ENCODE peak calls at places on chromosomes 2 and 18, in seven cellular contexts. H is HS-5, A is fibroblast of the aortic adventitia, G is Karpas-422, W is cardiac septum, M is heart right ventricle, Y is aorta. B is an unnamed sample.

GRCh38 chr2:168758970-168759820 is 43.2 kb upstream of the NOSTRIN start:
- DNase-seq in H (peak; percentile 10), A (peak; percentile 73), G (peak; percentile 79), W (no peak), M (peak; percentile 25), Y (no peak), B (no peak)

GRCh38 chr18:6683112-6683876 is 46.2 kb upstream of the ARHGAP28 start:
- DNase-seq in H (no peak), A (no peak), G (no peak), W (no peak), M (peak; percentile 51), Y (no peak), B (no peak)

GRCh38 chr18:10320201-10320600 is 134.2 kb upstream of the APCDD1 start:
- DNase-seq in H (no peak), A (no peak), G (no peak), W (peak; percentile 20), M (no peak), Y (no peak), B (no peak)

GRCh38 chr2:219517954-219518778 is 3.9 kb downstream of the ASIC4 start:
- DNase-seq in H (no peak), A (no peak), G (no peak), W (no peak), M (no peak), Y (no peak), B (no peak)

GRCh38 chr2:31349684-31350083 is 64.9 kb downstream of the XDH start:
- DNase-seq in H (no peak), A (no peak), G (no peak), W (no peak), M (no peak), Y (no peak), B (no peak)

GRCh38 chr2:183605440-183605839 is 481.2 kb downstream of the NUP35 start:
- DNase-seq in H (no peak), A (no peak), G (no peak), W (no peak), M (no peak), Y (no peak), B (no peak)

GRCh38 chr18:63844254-63844653 is 43.3 kb upstream of the SERPINB2 start:
- DNase-seq in H (no peak), A (peak; percentile 71), G (peak; percentile 76), W (no peak), M (no peak), Y (no peak), B (no peak)

GRCh38 chr2:15084826-15085489 is 452.4 kb downstream of the LRATD1 start:
- DNase-seq in H (no peak), A (no peak), G (no peak), W (no peak), M (no peak), Y (no peak), B (no peak)

GRCh38 chr2:181916726-181917377 is 25.3 kb downstream of the ITPRID2 start:
- DNase-seq in H (peak; percentile 28), A (peak; percentile 34), G (no peak), W (no peak), M (no peak), Y (no peak), B (no peak)

GRCh38 chr18:48826271-48826670 is 124.5 kb downstream of the SMAD7 start:
- DNase-seq in H (no peak), A (no peak), G (no peak), W (peak; percentile 57), M (no peak), Y (peak; percentile 17), B (peak; percentile 14)

GRCh38 chr2:158488442-158489216 is 31.9 kb downstream of the PKP4 start:
- DNase-seq in H (no peak), A (peak; percentile 22), G (no peak), W (no peak), M (no peak), Y (no peak), B (no peak)

GRCh38 chr18:13657974-13658373 is 68.4 kb downstream of the FAM210A start:
- DNase-seq in H (no peak), A (no peak), G (no peak), W (no peak), M (no peak), Y (no peak), B (no peak)

GRCh38 chr2:97741686-97742085 is 28.3 kb downstream of the ZAP70 start:
- DNase-seq in H (no peak), A (no peak), G (no peak), W (no peak), M (no peak), Y (no peak), B (no peak)

GRCh38 chr2:231708050-231708772 is at the start of gene PTMA:
- DNase-seq in H (peak; percentile 98), A (peak; percentile 100), G (peak; percentile 99), W (peak; percentile 100), M (peak; percentile 99), Y (peak; percentile 100), B (peak; percentile 100)

GRCh38 chr18:63430526-63430925 is 8.2 kb upstream of the VPS4B start:
- DNase-seq in H (no peak), A (no peak), G (no peak), W (no peak), M (no peak), Y (no peak), B (no peak)

GRCh38 chr2:172248381-172249173 is 145.9 kb upstream of the DLX2 start:
- DNase-seq in H (peak; percentile 68), A (peak; percentile 47), G (no peak), W (no peak), M (no peak), Y (no peak), B (no peak)

GRCh38 chr2:20349457-20350034 is 1.1 kb downstream of the PUM2 start:
- DNase-seq in H (no peak), A (no peak), G (no peak), W (no peak), M (no peak), Y (no peak), B (no peak)

GRCh38 chr2:196335238-196335637 is 163.9 kb upstream of the STK17B start:
- DNase-seq in H (peak; percentile 89), A (peak; percentile 96), G (no peak), W (no peak), M (no peak), Y (no peak), B (no peak)

GRCh38 chr18:79788096-79789085 is 9.3 kb upstream of the KCNG2 start:
- DNase-seq in H (no peak), A (no peak), G (no peak), W (peak; percentile 63), M (no peak), Y (peak; percentile 44), B (no peak)

GRCh38 chr2:10120158-10120937 is 2.2 kb upstream of the RRM2 start:
- DNase-seq in H (peak; percentile 79), A (peak; percentile 77), G (peak; percentile 98), W (peak; percentile 98), M (peak; percentile 93), Y (peak; percentile 96), B (peak; percentile 89)

GRCh38 chr2:126399001-126399400 is 257.0 kb upstream of the GYPC start:
- DNase-seq in H (no peak), A (no peak), G (peak; percentile 57), W (no peak), M (no peak), Y (no peak), B (no peak)

B was measured in uterus.